ENCODE peak calls at places on chromosomes 5 and 9, in seven cellular contexts. One of them, this sample, is unnamed.

GRCh38 chr5:109141499-109142200 is 268.1 kb downstream of the PJA2 start:
- DNase-seq in tibial nerve: no peak
- DNase-seq in HCT116: no peak
- DNase-seq in A549: no peak
- DNase-seq in ovary: no peak
- DNase-seq in body of pancreas: no peak
- DNase-seq in GM12892: no peak
- DNase-seq in this sample: no peak

GRCh38 chr9:35269919-35270318 is 108.1 kb downstream of the UNC13B start:
- DNase-seq in tibial nerve: no peak
- DNase-seq in A549: no peak
- DNase-seq in HCT116: no peak
- DNase-seq in ovary: no peak
- DNase-seq in GM12892: no peak
- DNase-seq in body of pancreas: no peak
- DNase-seq in this sample: no peak

GRCh38 chr5:34541067-34541466 is 115.1 kb upstream of the RAI14 start:
- DNase-seq in A549: no peak
- DNase-seq in GM12892: no peak
- DNase-seq in HCT116: no peak
- DNase-seq in tibial nerve: no peak
- DNase-seq in body of pancreas: no peak
- DNase-seq in ovary: no peak
- DNase-seq in this sample: no peak

GRCh38 chr5:149423287-149424268 is 44.5 kb upstream of the IL17B start:
- DNase-seq in ovary: peak; percentile 67
- DNase-seq in body of pancreas: no peak
- DNase-seq in A549: no peak
- DNase-seq in tibial nerve: no peak
- DNase-seq in HCT116: no peak
- DNase-seq in GM12892: no peak
- DNase-seq in this sample: no peak

GRCh38 chr5:88792144-88792840 is 90.7 kb downstream of the MEF2C start:
- DNase-seq in tibial nerve: no peak
- DNase-seq in GM12892: no peak
- DNase-seq in A549: no peak
- DNase-seq in HCT116: no peak
- DNase-seq in body of pancreas: no peak
- DNase-seq in ovary: no peak
- DNase-seq in this sample: no peak

GRCh38 chr9:134363450-134363849 is 37.2 kb downstream of the RXRA start:
- DNase-seq in tibial nerve: no peak
- DNase-seq in GM12892: no peak
- DNase-seq in body of pancreas: no peak
- DNase-seq in HCT116: no peak
- DNase-seq in A549: no peak
- DNase-seq in ovary: no peak
- DNase-seq in this sample: no peak

GRCh38 chr5:177576169-177576568 is 15.8 kb upstream of the TMED9 start:
- DNase-seq in HCT116: no peak
- DNase-seq in body of pancreas: no peak
- DNase-seq in ovary: no peak
- DNase-seq in GM12892: no peak
- DNase-seq in A549: no peak
- DNase-seq in tibial nerve: no peak
- DNase-seq in this sample: no peak

GRCh38 chr9:137745541-137745991 is 126.8 kb downstream of the EHMT1 start:
- DNase-seq in A549: peak; percentile 54
- DNase-seq in GM12892: peak; percentile 59
- DNase-seq in tibial nerve: no peak
- DNase-seq in HCT116: peak; percentile 19
- DNase-seq in body of pancreas: peak; percentile 24
- DNase-seq in ovary: peak; percentile 22
- DNase-seq in this sample: peak; percentile 59

GRCh38 chr5:157918811-157919742 is 60.1 kb upstream of the CLINT1 start:
- DNase-seq in body of pancreas: no peak
- DNase-seq in HCT116: no peak
- DNase-seq in GM12892: no peak
- DNase-seq in tibial nerve: no peak
- DNase-seq in A549: no peak
- DNase-seq in ovary: no peak
- DNase-seq in this sample: no peak

GRCh38 chr5:173472164-173472563 is 143.9 kb upstream of the STC2 start:
- DNase-seq in A549: peak; percentile 40
- DNase-seq in tibial nerve: peak; percentile 70
- DNase-seq in ovary: peak; percentile 61
- DNase-seq in body of pancreas: peak; percentile 93
- DNase-seq in GM12892: no peak
- DNase-seq in HCT116: peak; percentile 76
- DNase-seq in this sample: peak; percentile 89

GRCh38 chr5:35364350-35364749 is 134.1 kb upstream of the PRLR start:
- DNase-seq in tibial nerve: no peak
- DNase-seq in HCT116: no peak
- DNase-seq in ovary: no peak
- DNase-seq in GM12892: no peak
- DNase-seq in A549: no peak
- DNase-seq in body of pancreas: no peak
- DNase-seq in this sample: no peak

GRCh38 chr5:157596449-157596848 is 20.9 kb upstream of the ADAM19 start:
- DNase-seq in tibial nerve: no peak
- DNase-seq in body of pancreas: peak; percentile 10
- DNase-seq in A549: no peak
- DNase-seq in GM12892: no peak
- DNase-seq in ovary: no peak
- DNase-seq in HCT116: no peak
- DNase-seq in this sample: no peak

GRCh38 chr5:145283101-145283500 is 552.0 kb downstream of the PRELID2 start:
- DNase-seq in A549: no peak
- DNase-seq in body of pancreas: no peak
- DNase-seq in HCT116: no peak
- DNase-seq in tibial nerve: no peak
- DNase-seq in GM12892: no peak
- DNase-seq in ovary: no peak
- DNase-seq in this sample: no peak

GRCh38 chr5:154312571-154312970 is 122.0 kb downstream of the GALNT10 start:
- DNase-seq in tibial nerve: no peak
- DNase-seq in GM12892: no peak
- DNase-seq in HCT116: no peak
- DNase-seq in A549: no peak
- DNase-seq in ovary: no peak
- DNase-seq in body of pancreas: no peak
- DNase-seq in this sample: no peak

GRCh38 chr9:70901741-70902140 is 219.7 kb downstream of the TRPM3 start:
- DNase-seq in body of pancreas: no peak
- DNase-seq in HCT116: no peak
- DNase-seq in GM12892: no peak
- DNase-seq in ovary: no peak
- DNase-seq in tibial nerve: no peak
- DNase-seq in A549: no peak
- DNase-seq in this sample: no peak

GRCh38 chr5:89071101-89071940 is 188.3 kb upstream of the MEF2C start:
- DNase-seq in A549: no peak
- DNase-seq in GM12892: no peak
- DNase-seq in ovary: no peak
- DNase-seq in HCT116: no peak
- DNase-seq in body of pancreas: no peak
- DNase-seq in tibial nerve: no peak
- DNase-seq in this sample: no peak

GRCh38 chr5:108669493-108669892 is 78.2 kb upstream of the FER start:
- DNase-seq in HCT116: no peak
- DNase-seq in A549: no peak
- DNase-seq in tibial nerve: no peak
- DNase-seq in GM12892: no peak
- DNase-seq in body of pancreas: no peak
- DNase-seq in ovary: no peak
- DNase-seq in this sample: no peak

GRCh38 chr9:123866497-123866896 is 63.4 kb downstream of the DENND1A start:
- DNase-seq in A549: no peak
- DNase-seq in ovary: no peak
- DNase-seq in HCT116: no peak
- DNase-seq in tibial nerve: no peak
- DNase-seq in GM12892: no peak
- DNase-seq in body of pancreas: no peak
- DNase-seq in this sample: no peak

GRCh38 chr5:40569549-40570270 is 110.0 kb upstream of the PTGER4 start:
- DNase-seq in HCT116: no peak
- DNase-seq in tibial nerve: no peak
- DNase-seq in body of pancreas: no peak
- DNase-seq in A549: no peak
- DNase-seq in GM12892: no peak
- DNase-seq in ovary: no peak
- DNase-seq in this sample: no peak
- TF ChIP-seq POLR2A in HCT116: no peak
- TF ChIP-seq POLR2A in tibial nerve: no peak
- TF ChIP-seq POLR2A in body of pancreas: no peak
- TF ChIP-seq POLR2A in A549: no peak
- TF ChIP-seq POLR2A in GM12892: no peak
- TF ChIP-seq POLR2A in ovary: no peak
- TF ChIP-seq POLR2A in this sample: no peak

DNA sequence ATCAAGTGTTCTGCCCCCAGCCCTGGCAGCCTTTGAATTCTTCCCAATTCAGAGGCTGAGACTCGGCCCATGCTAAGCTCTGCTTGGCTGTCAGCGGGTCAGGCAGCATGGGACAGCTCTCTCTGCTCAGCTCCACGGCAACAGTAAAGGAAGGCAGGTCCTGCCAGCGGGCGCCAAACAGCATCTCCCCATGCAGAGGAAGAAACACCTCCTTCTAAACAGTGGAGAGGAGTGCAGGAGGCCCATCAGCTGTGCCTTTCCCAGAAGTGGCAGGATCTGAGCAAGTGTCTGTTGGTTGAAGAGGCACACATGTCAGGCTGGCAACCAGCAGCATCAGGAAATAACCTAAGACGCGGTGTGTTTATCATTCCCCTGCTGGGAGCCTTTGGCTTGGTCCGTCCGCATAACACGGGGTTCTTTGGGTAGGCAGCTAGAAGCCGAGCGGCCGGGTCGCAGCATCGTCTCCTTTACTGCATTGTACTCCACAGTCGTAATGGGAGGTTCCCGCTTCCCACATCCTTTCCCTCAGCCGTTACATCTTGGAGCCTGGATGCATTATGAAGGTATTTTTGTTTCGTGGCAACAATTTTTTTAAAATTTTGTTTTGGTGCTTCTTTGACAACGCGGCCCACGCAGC is 42.7 kb upstream of the NCS1 start:
- DNase-seq in A549: no peak
- DNase-seq in ovary: no peak
- DNase-seq in GM12892: no peak
- DNase-seq in tibial nerve: no peak
- DNase-seq in HCT116: no peak
- DNase-seq in body of pancreas: no peak
- DNase-seq in this sample: no peak
- TF ChIP-seq POLR2A in A549: no peak
- TF ChIP-seq POLR2A in ovary: no peak
- TF ChIP-seq POLR2A in GM12892: no peak
- TF ChIP-seq POLR2A in tibial nerve: no peak
- TF ChIP-seq POLR2A in HCT116: no peak
- TF ChIP-seq POLR2A in body of pancreas: no peak
- TF ChIP-seq POLR2A in this sample: no peak

GRCh38 chr9:94867281-94867841 is 140.9 kb downstream of the AOPEP start:
- DNase-seq in body of pancreas: peak; percentile 88
- DNase-seq in HCT116: peak; percentile 45
- DNase-seq in tibial nerve: peak; percentile 46
- DNase-seq in ovary: peak; percentile 70
- DNase-seq in A549: peak; percentile 87
- DNase-seq in GM12892: no peak
- DNase-seq in this sample: no peak
- TF ChIP-seq POLR2A in body of pancreas: peak; percentile 50
- TF ChIP-seq POLR2A in HCT116: no peak
- TF ChIP-seq POLR2A in tibial nerve: no peak
- TF ChIP-seq POLR2A in ovary: peak; percentile 17
- TF ChIP-seq POLR2A in A549: no peak
- TF ChIP-seq POLR2A in GM12892: no peak
- TF ChIP-seq POLR2A in this sample: no peak

GRCh38 chr5:77176429-77176828 is 34.1 kb upstream of the PDE8B start:
- DNase-seq in ovary: no peak
- DNase-seq in HCT116: no peak
- DNase-seq in tibial nerve: no peak
- DNase-seq in body of pancreas: no peak
- DNase-seq in GM12892: no peak
- DNase-seq in A549: no peak
- DNase-seq in this sample: no peak

GRCh38 chr5:77172713-77173328 is 37.7 kb upstream of the PDE8B start:
- DNase-seq in HCT116: no peak
- DNase-seq in GM12892: no peak
- DNase-seq in body of pancreas: no peak
- DNase-seq in ovary: no peak
- DNase-seq in tibial nerve: no peak
- DNase-seq in A549: no peak
- DNase-seq in this sample: no peak

GRCh38 chr5:77174526-77174925 is 36.0 kb upstream of the PDE8B start:
- DNase-seq in A549: no peak
- DNase-seq in tibial nerve: no peak
- DNase-seq in GM12892: no peak
- DNase-seq in HCT116: no peak
- DNase-seq in body of pancreas: no peak
- DNase-seq in ovary: no peak
- DNase-seq in this sample: no peak

GRCh38 chr5:77177576-77177975 is 32.9 kb upstream of the PDE8B start:
- DNase-seq in body of pancreas: no peak
- DNase-seq in HCT116: no peak
- DNase-seq in tibial nerve: no peak
- DNase-seq in GM12892: no peak
- DNase-seq in A549: no peak
- DNase-seq in ovary: no peak
- DNase-seq in this sample: no peak

GRCh38 chr5:77175235-77175634 is 35.2 kb upstream of the PDE8B start:
- DNase-seq in A549: no peak
- DNase-seq in tibial nerve: no peak
- DNase-seq in body of pancreas: no peak
- DNase-seq in HCT116: no peak
- DNase-seq in GM12892: no peak
- DNase-seq in ovary: no peak
- DNase-seq in this sample: no peak
- TF ChIP-seq POLR2A in A549: no peak
- TF ChIP-seq POLR2A in tibial nerve: no peak
- TF ChIP-seq POLR2A in body of pancreas: no peak
- TF ChIP-seq POLR2A in HCT116: no peak
- TF ChIP-seq POLR2A in GM12892: no peak
- TF ChIP-seq POLR2A in ovary: no peak
- TF ChIP-seq POLR2A in this sample: no peak